ENCODE peak calls at places on chromosomes 1 and 21, in nine cellular contexts. N, P, B, D, V, G, W, H and F are unnamed samples.

GRCh38 chr21:45004059-45004422 is 64.2 kb downstream of the SLX9 start:
- DNase-seq in N (no peak), P (no peak), B (no peak), D (no peak), V (no peak), G (no peak), W (peak; percentile 8), H (no peak), F (no peak)

GRCh38 chr21:20811702-20812101 is 186.5 kb upstream of the NCAM2 start:
- DNase-seq in N (no peak), P (no peak), B (no peak), D (no peak), V (no peak), G (no peak), W (no peak), H (no peak), F (no peak)

GRCh38 chr1:88655685-88656299 is 28.3 kb upstream of the PKN2 start:
- DNase-seq in N (no peak), P (no peak), B (peak; percentile 31), D (no peak), V (no peak), G (peak; percentile 25), W (no peak), H (no peak), F (no peak)

GRCh38 chr21:31554511-31555022 is 104.9 kb upstream of the SOD1 start:
- DNase-seq in N (no peak), P (no peak), B (no peak), D (peak; percentile 4), V (peak; percentile 66), G (peak; percentile 58), W (no peak), H (no peak), F (no peak)

GRCh38 chr1:8368956-8369639 is 51.2 kb downstream of the SLC45A1 start:
- DNase-seq in N (no peak), P (no peak), B (no peak), D (no peak), V (no peak), G (no peak), W (no peak), H (no peak), F (no peak)

GRCh38 chr1:46393510-46393909 is 607 bp upstream of the FAAH start:
- DNase-seq in N (no peak), P (no peak), B (no peak), D (no peak), V (no peak), G (no peak), W (no peak), H (no peak), F (no peak)

GRCh38 chr1:99644302-99645004 is 1.5 kb upstream of the PALMD start:
- DNase-seq in N (no peak), P (no peak), B (no peak), D (no peak), V (no peak), G (peak; percentile 30), W (no peak), H (no peak), F (no peak)

GRCh38 chr1:40708750-40709099 is 17.2 kb downstream of the NFYC start:
- DNase-seq in N (peak; percentile 70), P (no peak), B (peak; percentile 93), D (no peak), V (no peak), G (peak; percentile 87), W (no peak), H (peak; percentile 44), F (peak; percentile 61)

GRCh38 chr1:232213928-232214327 is 416.0 kb downstream of the SIPA1L2 start:
- DNase-seq in N (no peak), P (no peak), B (no peak), D (no peak), V (no peak), G (no peak), W (no peak), H (no peak), F (no peak)

GRCh38 chr1:228082975-228083870 is 715 bp downstream of the ARF1 start:
- DNase-seq in N (no peak), P (peak; percentile 76), B (no peak), D (peak; percentile 48), V (peak; percentile 41), G (no peak), W (no peak), H (no peak), F (peak; percentile 78)

GRCh38 chr21:26686278-26686677 is 113.2 kb upstream of the CYYR1 start:
- DNase-seq in N (no peak), P (no peak), B (peak; percentile 3), D (peak; percentile 37), V (peak; percentile 58), G (peak; percentile 70), W (peak; percentile 22), H (no peak), F (peak; percentile 3)

GRCh38 chr1:100249537-100250257 is at the start of gene DBT:
- DNase-seq in N (peak; percentile 78), P (peak; percentile 93), B (peak; percentile 93), D (peak; percentile 88), V (peak; percentile 96), G (peak; percentile 96), W (peak; percentile 97), H (peak; percentile 84), F (peak; percentile 89)

GRCh38 chr1:118989878-118990378 is 1.8 kb upstream of the TBX15 start:
- DNase-seq in N (no peak), P (no peak), B (no peak), D (no peak), V (no peak), G (no peak), W (peak; percentile 64), H (no peak), F (no peak)

GRCh38 chr1:245842106-245842505 is 665.0 kb downstream of the SMYD3 start:
- DNase-seq in N (no peak), P (no peak), B (no peak), D (no peak), V (no peak), G (no peak), W (no peak), H (no peak), F (no peak)

GRCh38 chr1:46757956-46758304 is 39.0 kb upstream of the EFCAB14 start:
- DNase-seq in N (no peak), P (no peak), B (no peak), D (no peak), V (no peak), G (no peak), W (no peak), H (no peak), F (no peak)

GRCh38 chr1:42318601-42319000 is 16.4 kb downstream of the FOXJ3 start:
- DNase-seq in N (no peak), P (no peak), B (no peak), D (no peak), V (no peak), G (no peak), W (no peak), H (no peak), F (no peak)

GRCh38 chr1:104646233-104646632 is 896.5 kb downstream of the AMY1C start:
- DNase-seq in N (no peak), P (no peak), B (no peak), D (no peak), V (no peak), G (no peak), W (no peak), H (no peak), F (no peak)

DNA sequence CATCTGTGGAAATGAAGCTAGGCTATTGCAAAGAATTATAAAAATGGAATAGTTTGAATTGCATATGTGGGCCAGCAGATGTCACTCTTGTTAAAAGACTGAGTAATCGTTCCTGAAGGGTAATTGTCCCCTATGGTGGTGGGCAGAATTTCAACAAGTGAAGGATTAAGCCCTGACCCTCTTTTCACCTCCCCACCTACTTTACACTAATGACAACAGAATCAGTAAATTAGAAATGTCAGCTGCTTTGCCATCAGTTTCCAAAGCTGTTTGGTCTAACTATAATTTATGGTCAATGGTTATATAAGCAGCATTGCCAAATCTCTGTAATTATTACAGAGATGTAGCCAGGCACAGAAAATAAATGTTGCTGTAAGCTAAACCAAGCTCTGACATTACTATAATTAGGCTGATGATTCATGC is 898.6 kb downstream of the AMY1C start:
- DNase-seq in N (no peak), P (no peak), B (peak; percentile 1), D (no peak), V (no peak), G (peak; percentile 6), W (no peak), H (no peak), F (no peak)
- TF ChIP-seq CTCF in N (no peak), P (no peak), B (peak; percentile 58), D (no peak), V (peak; percentile 14), G (peak; percentile 46), W (peak; percentile 35), H (no peak), F (peak; percentile 38)

GRCh38 chr1:95254959-95255358 is 20.9 kb downstream of the RWDD3 start:
- DNase-seq in N (no peak), P (no peak), B (no peak), D (no peak), V (no peak), G (peak; percentile 73), W (no peak), H (no peak), F (no peak)
- TF ChIP-seq CTCF in N (no peak), P (no peak), B (no peak), D (no peak), V (no peak), G (no peak), W (no peak), H (no peak), F (no peak)

DNA sequence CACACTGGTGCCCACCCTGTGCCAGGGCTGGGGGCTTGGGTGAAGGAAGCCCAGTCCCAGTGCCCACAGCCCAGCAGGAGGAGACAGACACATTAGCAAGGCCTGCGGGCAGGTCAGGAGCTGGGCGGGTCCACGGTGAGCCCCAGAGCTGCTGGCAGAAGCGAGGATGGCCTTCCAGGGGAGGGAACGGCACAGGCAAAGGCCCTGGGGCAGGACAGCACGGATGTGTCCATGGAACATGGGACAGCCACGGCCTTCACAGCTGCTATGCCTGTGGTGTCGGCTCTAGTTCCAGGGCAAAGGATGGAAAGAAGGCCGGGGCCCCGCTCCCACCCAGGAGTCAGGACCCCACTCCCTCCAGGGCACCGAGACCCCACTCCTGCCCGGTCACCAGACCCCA is 165.0 kb upstream of the ARHGEF16 start:
- DNase-seq in N (no peak), P (no peak), B (no peak), D (no peak), V (no peak), G (no peak), W (no peak), H (no peak), F (no peak)
- TF ChIP-seq CTCF in N (no peak), P (no peak), B (no peak), D (no peak), V (no peak), G (no peak), W (no peak), H (no peak), F (no peak)

GRCh38 chr1:205913451-205914204 is 29.6 kb downstream of the SLC26A9 start:
- DNase-seq in N (no peak), P (peak; percentile 55), B (no peak), D (peak; percentile 69), V (no peak), G (no peak), W (no peak), H (peak; percentile 10), F (peak; percentile 43)

DNA sequence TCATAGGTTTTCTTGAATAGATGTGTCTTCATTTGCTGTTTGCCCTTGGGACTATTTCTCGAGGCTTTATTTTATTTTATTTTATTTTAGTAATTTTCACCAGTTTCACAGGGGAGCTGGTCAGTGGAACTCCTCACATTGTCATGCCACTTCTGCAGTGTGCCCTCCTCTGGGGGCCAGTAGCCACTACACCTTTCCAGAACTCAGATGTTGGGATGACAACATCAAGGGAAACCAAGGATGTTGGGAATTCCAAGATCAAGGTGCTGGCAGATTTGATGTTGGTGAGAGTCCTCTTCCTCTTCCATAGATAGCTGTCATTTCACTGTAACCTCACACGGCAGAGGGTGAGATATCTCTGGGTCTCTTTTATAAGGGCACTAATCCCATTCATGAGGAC is 35.5 kb downstream of the SLC26A9 start:
- DNase-seq in N (no peak), P (no peak), B (peak; percentile 53), D (peak; percentile 69), V (no peak), G (peak; percentile 24), W (peak; percentile 57), H (peak; percentile 7), F (no peak)
- TF ChIP-seq CTCF in N (peak; percentile 67), P (no peak), B (peak; percentile 85), D (peak; percentile 90), V (no peak), G (peak; percentile 54), W (peak; percentile 28), H (peak; percentile 61), F (peak; percentile 77)